ENCODE peak calls at places on chromosome 18, in ten cellular contexts. One of them, this sample, is unnamed.

GRCh38 chr18:62877448-62878221 is 162.3 kb downstream of the PHLPP1 start:
- DNase-seq in suprapubic skin: no peak
- DNase-seq in A549: peak
- DNase-seq in uterus: no peak
- DNase-seq in esophagus squamous epithelium: no peak
- DNase-seq in adrenal gland: no peak
- DNase-seq in Peyer's patch: no peak
- DNase-seq in sigmoid colon: no peak
- DNase-seq in stomach: no peak
- DNase-seq in IMR-90: peak
- DNase-seq in this sample: no peak

GRCh38 chr18:45218436-45218835 is 396.8 kb upstream of the SLC14A2 start:
- DNase-seq in IMR-90: no peak
- DNase-seq in suprapubic skin: no peak
- DNase-seq in stomach: no peak
- DNase-seq in A549: no peak
- DNase-seq in esophagus squamous epithelium: no peak
- DNase-seq in sigmoid colon: no peak
- DNase-seq in Peyer's patch: no peak
- DNase-seq in uterus: no peak
- DNase-seq in adrenal gland: no peak
- DNase-seq in this sample: no peak

GRCh38 chr18:3294435-3295080 is 32.6 kb downstream of the MYL12B start:
- DNase-seq in Peyer's patch: no peak
- DNase-seq in uterus: no peak
- DNase-seq in IMR-90: peak
- DNase-seq in A549: no peak
- DNase-seq in sigmoid colon: no peak
- DNase-seq in suprapubic skin: no peak
- DNase-seq in stomach: no peak
- DNase-seq in esophagus squamous epithelium: no peak
- DNase-seq in adrenal gland: no peak
- DNase-seq in this sample: no peak

GRCh38 chr18:55007582-55007981 is 48.3 kb upstream of the CCDC68 start:
- DNase-seq in IMR-90: peak
- DNase-seq in A549: no peak
- DNase-seq in Peyer's patch: no peak
- DNase-seq in uterus: no peak
- DNase-seq in stomach: no peak
- DNase-seq in sigmoid colon: no peak
- DNase-seq in esophagus squamous epithelium: no peak
- DNase-seq in suprapubic skin: no peak
- DNase-seq in adrenal gland: no peak
- DNase-seq in this sample: no peak

GRCh38 chr18:54284967-54285785 is 15.9 kb downstream of the POLI start:
- DNase-seq in suprapubic skin: no peak
- DNase-seq in stomach: no peak
- DNase-seq in sigmoid colon: no peak
- DNase-seq in A549: no peak
- DNase-seq in esophagus squamous epithelium: no peak
- DNase-seq in Peyer's patch: no peak
- DNase-seq in IMR-90: peak
- DNase-seq in adrenal gland: peak
- DNase-seq in uterus: no peak
- DNase-seq in this sample: no peak

GRCh38 chr18:29874519-29875098 is 1167.9 kb downstream of the DSC3 start:
- DNase-seq in A549: peak
- DNase-seq in uterus: no peak
- DNase-seq in Peyer's patch: no peak
- DNase-seq in suprapubic skin: no peak
- DNase-seq in IMR-90: peak
- DNase-seq in sigmoid colon: no peak
- DNase-seq in stomach: no peak
- DNase-seq in adrenal gland: no peak
- DNase-seq in esophagus squamous epithelium: no peak
- DNase-seq in this sample: no peak

GRCh38 chr18:666177-666576 is 8.7 kb downstream of the TYMS start:
- DNase-seq in suprapubic skin: no peak
- DNase-seq in esophagus squamous epithelium: no peak
- DNase-seq in stomach: no peak
- DNase-seq in Peyer's patch: no peak
- DNase-seq in uterus: no peak
- DNase-seq in A549: no peak
- DNase-seq in IMR-90: no peak
- DNase-seq in sigmoid colon: no peak
- DNase-seq in adrenal gland: no peak
- DNase-seq in this sample: no peak

GRCh38 chr18:55265916-55266488 is 306.7 kb upstream of the CCDC68 start:
- DNase-seq in esophagus squamous epithelium: no peak
- DNase-seq in sigmoid colon: no peak
- DNase-seq in uterus: no peak
- DNase-seq in suprapubic skin: no peak
- DNase-seq in A549: no peak
- DNase-seq in IMR-90: peak
- DNase-seq in stomach: no peak
- DNase-seq in adrenal gland: no peak
- DNase-seq in Peyer's patch: no peak
- DNase-seq in this sample: no peak

GRCh38 chr18:34299828-34300227 is 75.1 kb upstream of the NOL4 start:
- DNase-seq in Peyer's patch: no peak
- DNase-seq in esophagus squamous epithelium: no peak
- DNase-seq in IMR-90: no peak
- DNase-seq in stomach: no peak
- DNase-seq in adrenal gland: no peak
- DNase-seq in uterus: no peak
- DNase-seq in sigmoid colon: no peak
- DNase-seq in suprapubic skin: no peak
- DNase-seq in A549: no peak
- DNase-seq in this sample: no peak
- TF ChIP-seq POLR2A in Peyer's patch: no peak
- TF ChIP-seq POLR2A in esophagus squamous epithelium: no peak
- TF ChIP-seq POLR2A in IMR-90: no peak
- TF ChIP-seq POLR2A in stomach: no peak
- TF ChIP-seq POLR2A in adrenal gland: no peak
- TF ChIP-seq POLR2A in uterus: no peak
- TF ChIP-seq POLR2A in sigmoid colon: no peak
- TF ChIP-seq POLR2A in suprapubic skin: no peak
- TF ChIP-seq POLR2A in A549: no peak
- TF ChIP-seq POLR2A in this sample: no peak

GRCh38 chr18:75209952-75210261 is 690 bp upstream of the TSHZ1 start:
- DNase-seq in stomach: no peak
- DNase-seq in esophagus squamous epithelium: no peak
- DNase-seq in suprapubic skin: no peak
- DNase-seq in adrenal gland: no peak
- DNase-seq in A549: no peak
- DNase-seq in uterus: no peak
- DNase-seq in Peyer's patch: no peak
- DNase-seq in sigmoid colon: no peak
- DNase-seq in IMR-90: no peak
- DNase-seq in this sample: no peak

GRCh38 chr18:75211002-75211621 is 515 bp downstream of the TSHZ1 start:
- DNase-seq in A549: peak
- DNase-seq in uterus: no peak
- DNase-seq in adrenal gland: no peak
- DNase-seq in Peyer's patch: peak
- DNase-seq in stomach: no peak
- DNase-seq in suprapubic skin: no peak
- DNase-seq in IMR-90: peak
- DNase-seq in esophagus squamous epithelium: no peak
- DNase-seq in sigmoid colon: no peak
- DNase-seq in this sample: peak

GRCh38 chr18:75212626-75213110 is 2.1 kb downstream of the TSHZ1 start:
- DNase-seq in Peyer's patch: no peak
- DNase-seq in sigmoid colon: no peak
- DNase-seq in A549: no peak
- DNase-seq in uterus: no peak
- DNase-seq in stomach: no peak
- DNase-seq in suprapubic skin: no peak
- DNase-seq in adrenal gland: no peak
- DNase-seq in esophagus squamous epithelium: no peak
- DNase-seq in IMR-90: no peak
- DNase-seq in this sample: no peak

GRCh38 chr18:75213610-75214009 is 3.0 kb downstream of the TSHZ1 start:
- DNase-seq in esophagus squamous epithelium: no peak
- DNase-seq in sigmoid colon: no peak
- DNase-seq in Peyer's patch: no peak
- DNase-seq in IMR-90: peak
- DNase-seq in adrenal gland: no peak
- DNase-seq in stomach: no peak
- DNase-seq in A549: no peak
- DNase-seq in suprapubic skin: no peak
- DNase-seq in uterus: no peak
- DNase-seq in this sample: no peak

DNA sequence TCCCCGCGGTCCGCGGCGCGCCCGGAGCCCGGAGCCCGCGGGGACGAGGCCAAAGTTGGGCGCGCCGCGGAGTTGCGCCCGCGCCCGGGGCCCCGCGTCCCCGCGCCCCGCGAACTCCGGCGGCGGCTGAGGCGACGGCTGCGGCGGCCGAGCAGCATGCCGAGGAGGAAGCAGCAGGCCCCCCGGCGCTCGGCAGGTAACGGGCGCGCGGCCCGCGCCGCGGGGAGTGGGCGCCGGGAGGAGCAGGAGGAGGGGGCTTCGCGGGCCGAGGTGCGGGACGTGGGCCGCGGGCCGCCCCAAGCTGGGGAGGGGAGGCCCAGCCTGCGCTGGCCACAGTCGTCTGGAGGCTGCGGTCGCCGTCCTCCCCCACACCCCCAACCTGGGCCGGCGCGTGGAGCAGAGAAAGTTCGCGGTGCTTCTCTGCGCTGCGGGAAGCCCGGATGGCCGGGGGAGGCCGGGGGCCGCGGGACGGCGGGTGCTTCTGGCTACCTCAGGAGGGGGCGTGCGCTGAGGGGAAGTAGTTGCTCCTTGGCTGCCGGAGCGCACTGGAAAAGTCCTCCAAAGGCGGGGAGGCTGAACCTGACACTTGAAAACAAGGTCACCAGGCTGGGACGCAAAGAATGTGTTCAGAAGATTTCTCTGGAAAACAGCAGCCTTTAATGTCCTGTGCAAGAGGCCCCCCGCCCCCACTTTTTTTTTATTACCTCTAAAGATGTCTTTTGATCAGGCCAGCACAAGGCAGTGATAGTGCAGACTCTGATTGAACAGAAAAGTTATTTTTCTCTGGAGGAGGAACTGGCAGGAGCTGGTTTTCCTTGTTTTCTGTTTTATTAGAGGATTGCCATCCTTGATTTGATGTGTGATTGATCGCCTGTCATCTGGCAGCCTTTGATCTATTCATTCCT is 1.4 kb downstream of the TSHZ1 start:
- DNase-seq in A549: peak
- DNase-seq in uterus: peak
- DNase-seq in stomach: no peak
- DNase-seq in suprapubic skin: peak
- DNase-seq in Peyer's patch: peak
- DNase-seq in adrenal gland: peak
- DNase-seq in esophagus squamous epithelium: no peak
- DNase-seq in sigmoid colon: peak
- DNase-seq in IMR-90: peak
- DNase-seq in this sample: peak
- TF ChIP-seq POLR2A in A549: peak
- TF ChIP-seq POLR2A in uterus: no peak
- TF ChIP-seq POLR2A in stomach: no peak
- TF ChIP-seq POLR2A in suprapubic skin: no peak
- TF ChIP-seq POLR2A in Peyer's patch: no peak
- TF ChIP-seq POLR2A in adrenal gland: no peak
- TF ChIP-seq POLR2A in esophagus squamous epithelium: no peak
- TF ChIP-seq POLR2A in sigmoid colon: no peak
- TF ChIP-seq POLR2A in IMR-90: no peak
- TF ChIP-seq POLR2A in this sample: no peak

GRCh38 chr18:51448949-51449348 is 251.5 kb upstream of the MEX3C start:
- DNase-seq in IMR-90: no peak
- DNase-seq in esophagus squamous epithelium: no peak
- DNase-seq in adrenal gland: no peak
- DNase-seq in A549: no peak
- DNase-seq in sigmoid colon: no peak
- DNase-seq in suprapubic skin: no peak
- DNase-seq in uterus: no peak
- DNase-seq in Peyer's patch: no peak
- DNase-seq in stomach: no peak
- DNase-seq in this sample: no peak

GRCh38 chr18:51446571-51447210 is 249.2 kb upstream of the MEX3C start:
- DNase-seq in esophagus squamous epithelium: no peak
- DNase-seq in uterus: no peak
- DNase-seq in Peyer's patch: no peak
- DNase-seq in A549: no peak
- DNase-seq in stomach: no peak
- DNase-seq in adrenal gland: no peak
- DNase-seq in sigmoid colon: no peak
- DNase-seq in suprapubic skin: no peak
- DNase-seq in IMR-90: no peak
- DNase-seq in this sample: no peak

GRCh38 chr18:51447943-51448342 is 250.5 kb upstream of the MEX3C start:
- DNase-seq in sigmoid colon: no peak
- DNase-seq in IMR-90: no peak
- DNase-seq in stomach: no peak
- DNase-seq in adrenal gland: no peak
- DNase-seq in esophagus squamous epithelium: no peak
- DNase-seq in uterus: no peak
- DNase-seq in A549: no peak
- DNase-seq in suprapubic skin: no peak
- DNase-seq in Peyer's patch: no peak
- DNase-seq in this sample: no peak

DNA sequence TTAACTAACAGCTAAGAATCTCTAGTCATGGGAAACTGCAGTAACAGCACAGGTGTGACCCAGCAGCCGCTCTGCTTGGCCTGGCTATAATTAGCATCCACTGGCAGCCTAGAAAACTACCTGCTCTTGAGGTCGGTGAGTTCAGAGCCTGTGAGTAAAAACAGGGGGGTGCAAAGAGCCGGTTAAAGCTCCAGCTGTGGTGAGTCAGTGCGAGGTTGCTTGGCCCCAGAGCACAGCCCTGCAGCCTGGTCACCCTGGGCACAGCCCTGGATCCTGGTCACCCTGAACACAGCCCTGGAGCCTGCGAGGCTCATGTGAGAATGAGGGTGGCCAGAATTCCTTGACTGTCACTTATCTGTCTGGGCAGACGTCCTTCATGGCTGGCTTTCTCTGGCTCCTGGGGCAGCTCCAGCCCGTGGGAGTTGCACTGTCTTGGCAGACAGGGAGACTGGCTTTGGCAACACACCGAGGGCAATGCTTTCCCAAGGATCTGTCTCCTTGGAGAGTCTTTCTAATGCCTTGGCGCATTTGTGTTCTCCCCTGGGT is 249.9 kb upstream of the MEX3C start:
- DNase-seq in Peyer's patch: no peak
- DNase-seq in suprapubic skin: no peak
- DNase-seq in sigmoid colon: no peak
- DNase-seq in adrenal gland: peak
- DNase-seq in A549: no peak
- DNase-seq in uterus: no peak
- DNase-seq in esophagus squamous epithelium: no peak
- DNase-seq in IMR-90: no peak
- DNase-seq in stomach: no peak
- DNase-seq in this sample: no peak
- TF ChIP-seq POLR2A in Peyer's patch: no peak
- TF ChIP-seq POLR2A in suprapubic skin: no peak
- TF ChIP-seq POLR2A in sigmoid colon: no peak
- TF ChIP-seq POLR2A in adrenal gland: no peak
- TF ChIP-seq POLR2A in A549: no peak
- TF ChIP-seq POLR2A in uterus: no peak
- TF ChIP-seq POLR2A in esophagus squamous epithelium: no peak
- TF ChIP-seq POLR2A in IMR-90: no peak
- TF ChIP-seq POLR2A in stomach: no peak
- TF ChIP-seq POLR2A in this sample: no peak

GRCh38 chr18:70376914-70377258 is 88.0 kb downstream of the SOCS6 start:
- DNase-seq in uterus: no peak
- DNase-seq in adrenal gland: no peak
- DNase-seq in sigmoid colon: no peak
- DNase-seq in IMR-90: no peak
- DNase-seq in suprapubic skin: no peak
- DNase-seq in A549: peak
- DNase-seq in Peyer's patch: peak
- DNase-seq in stomach: no peak
- DNase-seq in esophagus squamous epithelium: no peak
- DNase-seq in this sample: no peak
- TF ChIP-seq POLR2A in uterus: no peak
- TF ChIP-seq POLR2A in adrenal gland: no peak
- TF ChIP-seq POLR2A in sigmoid colon: no peak
- TF ChIP-seq POLR2A in IMR-90: no peak
- TF ChIP-seq POLR2A in suprapubic skin: no peak
- TF ChIP-seq POLR2A in A549: no peak
- TF ChIP-seq POLR2A in Peyer's patch: peak
- TF ChIP-seq POLR2A in stomach: no peak
- TF ChIP-seq POLR2A in esophagus squamous epithelium: no peak
- TF ChIP-seq POLR2A in this sample: no peak